ENCODE peak calls at places on chromosomes 7 and 10, in ten cellular contexts. B is cardiac muscle cell; D is foreskin melanocyte; F is NCI-H1092 treated with DMSO at 0.1 percent for 48 hours; Q is stimulated activated CD8-positive, alpha-beta memory T cell treated with anti-CD3 and anti-CD28 coated beads, Interleukin-15, amount 100 ng/mL, for 48 hours; I is activated naive CD8-positive, alpha-beta T cell treated with anti-CD3 and anti-CD28 coated beads for 36 hours; A is SK-MEL-5; C is left colon; J is GM23248; N is islet precursor cell. Z is an unnamed sample.

GRCh38 chr7:28626629-28627262 is 214.4 kb downstream of the CREB5 start:
- DNase-seq in C (peak; percentile 16), N (peak; percentile 60), F (peak; percentile 52), A (peak; percentile 86), B (peak; percentile 48), I (peak; percentile 17), J (peak; percentile 71), Q (peak; percentile 2), D (no peak), Z (no peak)

GRCh38 chr7:18369011-18369410 is 126.5 kb upstream of the HDAC9 start:
- DNase-seq in N (no peak), Q (no peak), C (no peak), B (no peak), D (no peak), A (no peak), I (no peak), J (no peak), F (no peak), Z (no peak)

GRCh38 chr7:130205084-130205947 is at the start of gene TMEM209:
- DNase-seq in A (peak; percentile 100), J (peak; percentile 99), N (peak; percentile 99), Q (peak; percentile 94), F (peak; percentile 100), I (peak; percentile 95), B (peak; percentile 99), C (peak; percentile 95), D (peak; percentile 96), Z (peak; percentile 93)

GRCh38 chr7:537911-538634 is 18.4 kb upstream of the PDGFA start:
- DNase-seq in F (no peak), C (peak; percentile 88), B (peak; percentile 44), D (peak; percentile 71), N (peak; percentile 99), Q (no peak), I (no peak), A (no peak), J (peak; percentile 91), Z (no peak)

GRCh38 chr10:88974446-88975376 is 15.9 kb upstream of the FAS start:
- DNase-seq in B (no peak), N (no peak), A (peak; percentile 14), Q (no peak), J (peak; percentile 56), I (no peak), C (no peak), D (no peak), F (no peak), Z (no peak)

GRCh38 chr7:1348096-1348835 is 111.0 kb downstream of the MICALL2 start:
- DNase-seq in D (no peak), C (no peak), I (no peak), N (no peak), A (no peak), J (no peak), B (no peak), Q (no peak), F (no peak), Z (no peak)

GRCh38 chr10:112899396-112900065 is 50.5 kb upstream of the TCF7L2 start:
- DNase-seq in I (no peak), Q (no peak), J (no peak), D (no peak), A (no peak), C (peak; percentile 23), N (no peak), B (no peak), F (no peak), Z (no peak)

GRCh38 chr10:117448840-117449239 is 73.6 kb upstream of the PDZD8 start:
- DNase-seq in F (no peak), B (no peak), Q (no peak), C (no peak), I (no peak), J (no peak), N (no peak), A (no peak), D (no peak), Z (no peak)

GRCh38 chr10:23199768-23200511 is 7.8 kb downstream of the PTF1A start:
- DNase-seq in I (no peak), J (no peak), N (no peak), C (no peak), Q (no peak), A (no peak), B (no peak), D (no peak), F (no peak), Z (no peak)